ENCODE peak calls at places on chromosome 21, in seven cellular contexts. D is GM19239; T is WTC11; U is glutamatergic neuron; R is stimulated activated CD4-positive, alpha-beta T cell treated with anti-CD3 and anti-CD28 coated beads, Interleukin-4, amount 100 ng/mL, for 48 hours; F is HTR-8/SVneo; J is NAMALWA. P is an unnamed sample.

GRCh38 chr21:24899138-24899537 is 708.1 kb downstream of the MRPL39 start:
- DNase-seq in D (no peak), T (no peak), U (no peak), R (no peak), F (no peak), J (no peak), P (no peak)

GRCh38 chr21:36769051-36769867 is 70.3 kb downstream of the SIM2 start:
- DNase-seq in D (no peak), T (no peak), U (no peak), R (no peak), F (no peak), J (no peak), P (no peak)

GRCh38 chr21:45166931-45167330 is 92.6 kb downstream of the ADARB1 start:
- DNase-seq in D (no peak), T (no peak), U (no peak), R (no peak), F (no peak), J (no peak), P (no peak)

GRCh38 chr21:43591468-43592050 is 67.7 kb downstream of the HSF2BP start:
- DNase-seq in D (no peak), T (no peak), U (no peak), R (no peak), F (no peak), J (no peak), P (no peak)

GRCh38 chr21:15669247-15669646 is 60.5 kb upstream of the USP25 start:
- DNase-seq in D (no peak), T (no peak), U (no peak), R (no peak), F (no peak), J (no peak), P (no peak)

GRCh38 chr21:29431680-29432079 is 133.0 kb downstream of the BACH1 start:
- DNase-seq in D (no peak), T (no peak), U (no peak), R (no peak), F (no peak), J (no peak), P (no peak)

GRCh38 chr21:17612023-17612564 is 607 bp downstream of the BTG3 start:
- DNase-seq in D (no peak), T (peak; percentile 16), U (peak; percentile 35), R (peak; percentile 11), F (no peak), J (peak; percentile 35), P (no peak)

GRCh38 chr21:32807717-32808380 is 36.3 kb upstream of the PAXBP1 start:
- DNase-seq in D (no peak), T (no peak), U (no peak), R (no peak), F (no peak), J (no peak), P (no peak)

GRCh38 chr21:41750051-41750450 is 16.8 kb downstream of the RIPK4 start:
- DNase-seq in D (no peak), T (no peak), U (no peak), R (no peak), F (no peak), J (no peak), P (peak; percentile 83)

GRCh38 chr21:38340131-38340530 is 83.3 kb downstream of the KCNJ15 start:
- DNase-seq in D (no peak), T (no peak), U (no peak), R (no peak), F (no peak), J (no peak), P (no peak)

GRCh38 chr21:44780767-44781459 is 20.7 kb downstream of the UBE2G2 start:
- DNase-seq in D (no peak), T (no peak), U (no peak), R (no peak), F (no peak), J (no peak), P (no peak)

GRCh38 chr21:37207441-37208009 is 59.6 kb downstream of the VPS26C start:
- DNase-seq in D (peak; percentile 38), T (no peak), U (no peak), R (no peak), F (no peak), J (no peak), P (no peak)

GRCh38 chr21:32459972-32460371 is 47.5 kb downstream of the EVA1C start:
- DNase-seq in D (no peak), T (no peak), U (no peak), R (no peak), F (no peak), J (no peak), P (no peak)

GRCh38 chr21:16634522-16634914 is 878.3 kb upstream of the CXADR start:
- DNase-seq in D (no peak), T (peak; percentile 15), U (no peak), R (no peak), F (no peak), J (no peak), P (no peak)

GRCh38 chr21:32475162-32475812 is 62.8 kb downstream of the EVA1C start:
- DNase-seq in D (no peak), T (no peak), U (no peak), R (no peak), F (no peak), J (no peak), P (no peak)

GRCh38 chr21:46089285-46089684 is 8.6 kb upstream of the COL6A2 start:
- DNase-seq in D (no peak), T (no peak), U (no peak), R (no peak), F (no peak), J (no peak), P (no peak)

GRCh38 chr21:45996311-45997204 is 15.0 kb downstream of the COL6A1 start:
- DNase-seq in D (no peak), T (no peak), U (peak; percentile 14), R (no peak), F (no peak), J (no peak), P (peak; percentile 39)

GRCh38 chr21:44423941-44424607 is 31.2 kb upstream of the LRRC3 start:
- DNase-seq in D (no peak), T (peak; percentile 8), U (no peak), R (no peak), F (no peak), J (no peak), P (peak; percentile 48)

GRCh38 chr21:44931501-44932365 is 8.1 kb upstream of the SLX9 start:
- DNase-seq in D (no peak), T (no peak), U (no peak), R (no peak), F (no peak), J (no peak), P (no peak)

GRCh38 chr21:27060190-27060589 is 93.3 kb upstream of the ADAMTS5 start:
- DNase-seq in D (no peak), T (no peak), U (no peak), R (no peak), F (no peak), J (no peak), P (no peak)

GRCh38 chr21:45288441-45288841 is 746 bp upstream of the POFUT2 start:
- DNase-seq in D (no peak), T (no peak), U (no peak), R (no peak), F (no peak), J (no peak), P (no peak)

GRCh38 chr21:31180256-31181088 is 142.2 kb upstream of the KRTAP19-8 start:
- DNase-seq in D (no peak), T (no peak), U (no peak), R (no peak), F (no peak), J (peak; percentile 74), P (no peak)

GRCh38 chr21:32771134-32771523 is 426 bp downstream of the PAXBP1 start:
- DNase-seq in D (peak; percentile 39), T (peak; percentile 61), U (peak; percentile 73), R (peak; percentile 31), F (peak; percentile 37), J (peak; percentile 80), P (no peak)

GRCh38 chr21:45250272-45250671 is 37.4 kb downstream of the POFUT2 start:
- DNase-seq in D (no peak), T (no peak), U (no peak), R (no peak), F (no peak), J (no peak), P (no peak)

GRCh38 chr21:30194701-30195299 is 21.1 kb downstream of the CLDN8 start:
- DNase-seq in D (no peak), T (no peak), U (no peak), R (no peak), F (no peak), J (peak; percentile 74), P (no peak)

GRCh38 chr21:37348664-37349063 is 17.9 kb upstream of the DYRK1A start:
- DNase-seq in D (no peak), T (no peak), U (no peak), R (no peak), F (no peak), J (no peak), P (no peak)

P was measured in ecto neural progenitor cell.